ENCODE peak calls at places on chromosomes 4 and X, in nine cellular contexts. A, C, Z, P, H, F, V, B and T are unnamed samples.
A peak's percentile ranks its signal among the peaks of the same experiment; 100 is the strongest.

GRCh38 chrX:136182394-136182793 is 35.1 kb downstream of the FHL1 start:
- ATAC-seq in A (no peak), C (peak; percentile 39), Z (no peak), P (no peak), H (no peak), F (no peak), V (peak; percentile 53), B (no peak), T (peak; percentile 72)

GRCh38 chr4:5460106-5460801 is 248.1 kb downstream of the EVC2 start:
- ATAC-seq in A (no peak), C (no peak), Z (no peak), P (no peak), H (peak; percentile 47), F (peak; percentile 60), V (no peak), B (no peak), T (no peak)

GRCh38 chr4:176448761-176449160 is 129.0 kb downstream of the SPCS3 start:
- ATAC-seq in A (no peak), C (no peak), Z (no peak), P (no peak), H (no peak), F (no peak), V (no peak), B (no peak), T (no peak)

GRCh38 chrX:24243692-24244091 is 70.2 kb downstream of the SUPT20HL2 start:
- ATAC-seq in A (no peak), C (no peak), Z (no peak), P (no peak), H (no peak), F (no peak), V (no peak), B (peak; percentile 57), T (peak; percentile 30)

GRCh38 chr4:15913631-15913970 is 24.9 kb downstream of the FGFBP1 start:
- ATAC-seq in A (no peak), C (no peak), Z (no peak), P (peak; percentile 37), H (no peak), F (no peak), V (no peak), B (no peak), T (no peak)

GRCh38 chrX:130106071-130106470 is 4.2 kb downstream of the ELF4 start:
- ATAC-seq in A (no peak), C (peak; percentile 16), Z (no peak), P (no peak), H (no peak), F (no peak), V (no peak), B (no peak), T (no peak)

GRCh38 chr4:7802093-7802726 is 137.5 kb downstream of the AFAP1 start:
- ATAC-seq in A (peak; percentile 92), C (peak; percentile 49), Z (peak; percentile 90), P (peak; percentile 91), H (peak; percentile 83), F (peak; percentile 89), V (peak; percentile 79), B (peak; percentile 75), T (peak; percentile 52)

GRCh38 chrX:120462370-120462769 is 6.7 kb downstream of the LAMP2 start:
- ATAC-seq in A (no peak), C (no peak), Z (no peak), P (no peak), H (no peak), F (no peak), V (no peak), B (no peak), T (no peak)

GRCh38 chr4:94905511-94905910 is 147.8 kb downstream of the BMPR1B start:
- ATAC-seq in A (no peak), C (no peak), Z (no peak), P (no peak), H (no peak), F (no peak), V (no peak), B (no peak), T (no peak)

GRCh38 chr4:132593717-132594400 is 555.2 kb upstream of the PCDH10 start:
- ATAC-seq in A (no peak), C (no peak), Z (no peak), P (no peak), H (no peak), F (no peak), V (no peak), B (no peak), T (no peak)

GRCh38 chr4:141921293-141921692 is 284.9 kb downstream of the IL15 start:
- ATAC-seq in A (no peak), C (no peak), Z (no peak), P (no peak), H (no peak), F (no peak), V (no peak), B (no peak), T (no peak)

GRCh38 chr4:78735697-78736096 is 40.5 kb upstream of the BMP2K start:
- ATAC-seq in A (no peak), C (no peak), Z (no peak), P (no peak), H (no peak), F (no peak), V (no peak), B (no peak), T (no peak)

GRCh38 chr4:97662133-97662532 is 481.1 kb downstream of the STPG2 start:
- ATAC-seq in A (no peak), C (no peak), Z (no peak), P (no peak), H (no peak), F (no peak), V (no peak), B (no peak), T (no peak)

GRCh38 chr4:11529625-11530201 is 101.0 kb upstream of the HS3ST1 start:
- ATAC-seq in A (no peak), C (peak; percentile 48), Z (no peak), P (no peak), H (no peak), F (no peak), V (no peak), B (no peak), T (no peak)

GRCh38 chrX:46574337-46574940 is 874 bp downstream of the CHST7 start:
- ATAC-seq in A (peak; percentile 6), C (peak; percentile 19), Z (peak; percentile 14), P (peak; percentile 23), H (no peak), F (peak; percentile 16), V (peak; percentile 39), B (no peak), T (no peak)

GRCh38 chrX:33434256-33435092 is 223.1 kb upstream of the DMD start:
- ATAC-seq in A (no peak), C (peak; percentile 23), Z (no peak), P (no peak), H (peak; percentile 90), F (peak; percentile 86), V (peak; percentile 76), B (no peak), T (peak; percentile 60)

GRCh38 chr4:130053723-130054122 is 957.8 kb downstream of the C4orf33 start:
- ATAC-seq in A (no peak), C (no peak), Z (no peak), P (no peak), H (peak; percentile 39), F (peak; percentile 89), V (no peak), B (no peak), T (no peak)

GRCh38 chr4:119906277-119906676 is 160.4 kb downstream of the MAD2L1 start:
- ATAC-seq in A (no peak), C (no peak), Z (no peak), P (no peak), H (no peak), F (no peak), V (no peak), B (no peak), T (no peak)

GRCh38 chrX:6244666-6245065 is 16.0 kb upstream of the NLGN4X start:
- ATAC-seq in A (no peak), C (no peak), Z (no peak), P (no peak), H (no peak), F (no peak), V (no peak), B (no peak), T (no peak)

GRCh38 chr4:37873383-37873782 is 17.5 kb upstream of the TBC1D1 start:
- ATAC-seq in A (peak; percentile 63), C (peak; percentile 70), Z (no peak), P (peak; percentile 71), H (peak; percentile 94), F (peak; percentile 78), V (peak; percentile 57), B (peak; percentile 84), T (peak; percentile 92)

GRCh38 chr4:40750461-40751258 is 905 bp downstream of the NSUN7 start:
- ATAC-seq in A (peak; percentile 21), C (no peak), Z (no peak), P (peak; percentile 52), H (peak; percentile 41), F (no peak), V (peak; percentile 6), B (no peak), T (no peak)

GRCh38 chr4:102717448-102718092 is 43.2 kb downstream of the MANBA start:
- ATAC-seq in A (no peak), C (no peak), Z (no peak), P (no peak), H (peak; percentile 84), F (peak; percentile 86), V (no peak), B (no peak), T (no peak)

GRCh38 chr4:183960912-183961569 is 55.9 kb downstream of the STOX2 start:
- ATAC-seq in A (no peak), C (peak; percentile 90), Z (no peak), P (no peak), H (no peak), F (no peak), V (no peak), B (no peak), T (no peak)

GRCh38 chrX:69097451-69098236 is 67.6 kb downstream of the PJA1 start:
- ATAC-seq in A (no peak), C (no peak), Z (no peak), P (no peak), H (no peak), F (no peak), V (no peak), B (no peak), T (no peak)

GRCh38 chr4:11532138-11532537 is 103.4 kb upstream of the HS3ST1 start:
- ATAC-seq in A (no peak), C (no peak), Z (no peak), P (no peak), H (no peak), F (no peak), V (no peak), B (no peak), T (no peak)

GRCh38 chrX:11629593-11630211 is 36.0 kb downstream of the ARHGAP6 start:
- ATAC-seq in A (no peak), C (peak; percentile 93), Z (no peak), P (no peak), H (no peak), F (no peak), V (peak; percentile 80), B (no peak), T (peak; percentile 87)

GRCh38 chrX:112851161-112851779 is 10.6 kb upstream of the AMOT start:
- ATAC-seq in A (peak; percentile 18), C (no peak), Z (peak; percentile 70), P (peak; percentile 88), H (no peak), F (no peak), V (no peak), B (peak; percentile 43), T (no peak)

GRCh38 chr4:337932-338758 is 531 bp downstream of the ZNF141 start:
- ATAC-seq in A (peak; percentile 61), C (peak; percentile 27), Z (peak; percentile 39), P (peak; percentile 62), H (peak; percentile 33), F (peak; percentile 48), V (no peak), B (peak; percentile 40), T (peak; percentile 47)

GRCh38 chr4:66852843-66853242 is 692.5 kb downstream of the CENPC start:
- ATAC-seq in A (no peak), C (no peak), Z (no peak), P (no peak), H (no peak), F (no peak), V (no peak), B (no peak), T (no peak)

GRCh38 chrX:12843668-12844279 is 23.1 kb upstream of the TLR7 start:
- ATAC-seq in A (peak; percentile 46), C (no peak), Z (no peak), P (peak; percentile 45), H (peak; percentile 28), F (peak; percentile 15), V (no peak), B (no peak), T (no peak)

GRCh38 chrX:47864785-47865184 is 28.1 kb downstream of the ZNF81 start:
- ATAC-seq in A (no peak), C (no peak), Z (no peak), P (no peak), H (no peak), F (no peak), V (peak; percentile 33), B (no peak), T (no peak)